ENCODE peak calls at places on chromosomes 4 and X, in four cellular contexts. A is lower leg skin, J is GM04504, F is AML-193. V is an unnamed sample.

GRCh38 chr4:2794707-2795557 is 2.0 kb downstream of the SH3BP2 start:
- DNase-seq in A (peak), J (no peak), F (peak), V (peak)

GRCh38 chr4:17490575-17491059 is 21.3 kb downstream of the QDPR start:
- DNase-seq in A (no peak), J (no peak), F (no peak), V (no peak)

GRCh38 chrX:21721175-21721574 is 36.7 kb downstream of the SMPX start:
- DNase-seq in A (no peak), J (no peak), F (no peak), V (no peak)

GRCh38 chr4:32876546-32876945 is 2156.4 kb downstream of the PCDH7 start:
- DNase-seq in A (no peak), J (no peak), F (no peak), V (no peak)

GRCh38 chr4:119135721-119136121 is at the start of gene MYOZ2:
- DNase-seq in A (no peak), J (no peak), F (no peak), V (no peak)

GRCh38 chrX:118528089-118528753 is 32.6 kb downstream of the DOCK11 start:
- DNase-seq in A (no peak), J (no peak), F (peak), V (no peak)

GRCh38 chr4:8195841-8196460 is 3.1 kb upstream of the SH3TC1 start:
- DNase-seq in A (no peak), J (no peak), F (no peak), V (no peak)

GRCh38 chr4:145839151-145839550 is 99.5 kb downstream of the ZNF827 start:
- DNase-seq in A (no peak), J (no peak), F (no peak), V (peak)

GRCh38 chrX:113300580-113300979 is 459.9 kb upstream of the AMOT start:
- DNase-seq in A (no peak), J (no peak), F (no peak), V (no peak)

GRCh38 chrX:20654596-20655106 is 387.9 kb upstream of the RPS6KA3 start:
- DNase-seq in A (no peak), J (no peak), F (no peak), V (no peak)

GRCh38 chrX:23840674-23841073 is 57.7 kb downstream of the SAT1 start:
- DNase-seq in A (no peak), J (no peak), F (no peak), V (no peak)

GRCh38 chrX:66019974-66020373 is 19.9 kb downstream of the VSIG4 start:
- DNase-seq in A (no peak), J (no peak), F (no peak), V (no peak)

GRCh38 chrX:76109654-76110053 is 63.2 kb upstream of the PBDC1 start:
- DNase-seq in A (no peak), J (no peak), F (no peak), V (no peak)

GRCh38 chr4:153191795-153192363 is 12.4 kb upstream of the TRIM2 start:
- DNase-seq in A (no peak), J (no peak), F (no peak), V (no peak)

GRCh38 chr4:155946486-155946885 is 7.2 kb downstream of the CTSO start:
- DNase-seq in A (no peak), J (no peak), F (no peak), V (peak)

GRCh38 chrX:54817220-54817820 is 9.8 kb downstream of the MAGED2 start:
- DNase-seq in A (no peak), J (no peak), F (no peak), V (no peak)

GRCh38 chr4:52957220-52957686 is 95.1 kb downstream of the RASL11B start:
- DNase-seq in A (no peak), J (peak), F (no peak), V (peak)

GRCh38 chr4:139603576-139604387 is 47.8 kb upstream of the SETD7 start:
- DNase-seq in A (peak), J (no peak), F (peak), V (peak)

GRCh38 chr4:19309365-19309764 is 942.3 kb upstream of the SLIT2 start:
- DNase-seq in A (no peak), J (peak), F (no peak), V (peak)

GRCh38 chr4:151667025-151667424 is 93.8 kb downstream of the GATB start:
- DNase-seq in A (no peak), J (peak), F (no peak), V (no peak)

GRCh38 chr4:97003715-97004114 is 1139.6 kb downstream of the STPG2 start:
- DNase-seq in A (no peak), J (no peak), F (no peak), V (no peak)

GRCh38 chr4:69060651-69061308 is 35.5 kb upstream of the UGT2B7 start:
- DNase-seq in A (no peak), J (no peak), F (no peak), V (no peak)

GRCh38 chr4:126956192-126956897 is 676.4 kb upstream of the INTU start:
- DNase-seq in A (no peak), J (no peak), F (no peak), V (no peak)

GRCh38 chr4:18020671-18021469 is 685 bp downstream of the LCORL start:
- DNase-seq in A (peak), J (peak), F (peak), V (peak)

GRCh38 chr4:165326831-165327210 is 648 bp upstream of the MSMO1 start:
- DNase-seq in A (no peak), J (no peak), F (peak), V (peak)

GRCh38 chr4:22574880-22575279 is 59.0 kb upstream of the ADGRA3 start:
- DNase-seq in A (no peak), J (no peak), F (no peak), V (no peak)

GRCh38 chr4:771464-771863 is 54.5 kb downstream of the CPLX1 start:
- DNase-seq in A (no peak), J (no peak), F (no peak), V (no peak)

GRCh38 chr4:8819421-8820177 is 52.0 kb downstream of the HMX1 start:
- DNase-seq in A (peak), J (no peak), F (no peak), V (no peak)

GRCh38 chr4:20418865-20419451 is 167.3 kb downstream of the SLIT2 start:
- DNase-seq in A (no peak), J (peak), F (peak), V (peak)